ENCODE peak calls at places on chromosomes 13 and 19, in eight cellular contexts. F is B cell, M is omental fat pad, C is PC-9, U is AG04450, D is endothelial cell, Y is lung, J is A549. V is an unnamed sample.

GRCh38 chr13:41603917-41604316 is 146.6 kb downstream of the RGCC start:
- DNase-seq in J (peak; percentile 8), D (no peak), Y (no peak), C (peak; percentile 70), M (no peak), U (no peak), F (no peak), V (no peak)

GRCh38 chr19:16423891-16424290 is 47.9 kb downstream of the EPS15L1 start:
- DNase-seq in F (no peak), D (no peak), U (no peak), M (no peak), C (peak; percentile 30), Y (no peak), J (no peak), V (no peak)

GRCh38 chr19:6278740-6279619 is 795 bp downstream of the MLLT1 start:
- DNase-seq in F (no peak), U (no peak), C (no peak), Y (no peak), J (no peak), M (no peak), D (no peak), V (peak; percentile 34)

GRCh38 chr13:75873499-75873898 is 237.4 kb downstream of the LMO7 start:
- DNase-seq in Y (no peak), U (no peak), D (no peak), F (no peak), M (no peak), C (no peak), J (no peak), V (no peak)

GRCh38 chr13:107370036-107370785 is 802.3 kb upstream of the ARGLU1 start:
- DNase-seq in C (no peak), J (no peak), M (no peak), F (no peak), Y (no peak), U (peak; percentile 59), D (no peak), V (no peak)

GRCh38 chr13:40780822-40781401 is 8.5 kb upstream of the SLC25A15 start:
- DNase-seq in M (no peak), U (no peak), D (no peak), J (no peak), Y (no peak), F (no peak), C (no peak), V (no peak)

GRCh38 chr13:61777281-61777680 is 361.6 kb upstream of the PCDH20 start:
- DNase-seq in U (no peak), D (no peak), J (no peak), M (no peak), Y (no peak), C (no peak), F (no peak), V (no peak)

GRCh38 chr19:30315159-30315558 is 57.0 kb upstream of the ZNF536 start:
- DNase-seq in Y (no peak), J (no peak), C (no peak), U (no peak), D (no peak), F (no peak), M (no peak), V (no peak)

GRCh38 chr13:19957320-19958118 is 1.0 kb upstream of the ZMYM2 start:
- DNase-seq in U (peak; percentile 8), C (peak; percentile 49), D (peak; percentile 75), Y (peak; percentile 81), F (peak; percentile 88), J (peak; percentile 58), M (peak; percentile 65), V (peak; percentile 65)

GRCh38 chr19:39296906-39297305 is 699 bp downstream of the IFNL1 start:
- DNase-seq in U (no peak), D (no peak), F (no peak), J (no peak), M (no peak), C (no peak), Y (no peak), V (no peak)

GRCh38 chr19:54439174-54439851 is 9.7 kb upstream of the LENG8 start:
- DNase-seq in F (no peak), D (peak; percentile 66), U (no peak), J (peak; percentile 69), Y (no peak), M (no peak), C (peak; percentile 61), V (no peak)

GRCh38 chr13:72960541-72960940 is 98.3 kb upstream of the KLF5 start:
- DNase-seq in Y (no peak), F (no peak), M (no peak), J (no peak), U (no peak), D (no peak), C (peak; percentile 88), V (no peak)

GRCh38 chr19:11279505-11280236 is 16.3 kb upstream of the TSPAN16 start:
- DNase-seq in M (no peak), J (no peak), D (no peak), C (no peak), F (no peak), U (no peak), Y (no peak), V (no peak)

GRCh38 chr19:389246-389934 is 19.6 kb downstream of the C2CD4C start:
- DNase-seq in Y (no peak), M (peak; percentile 12), U (no peak), F (no peak), J (no peak), D (no peak), C (no peak), V (no peak)

GRCh38 chr13:45398862-45399261 is 19.3 kb downstream of the SLC25A30 start:
- DNase-seq in F (no peak), Y (no peak), C (no peak), J (no peak), D (no peak), U (no peak), M (no peak), V (no peak)

GRCh38 chr13:47287291-47287751 is 390.5 kb upstream of the HTR2A start:
- DNase-seq in D (no peak), J (no peak), M (no peak), U (peak; percentile 29), F (no peak), C (no peak), Y (no peak), V (no peak)

GRCh38 chr13:107582171-107582570 is 633.2 kb downstream of the LIG4 start:
- DNase-seq in Y (no peak), D (no peak), F (no peak), U (no peak), C (no peak), M (no peak), J (no peak), V (no peak)

GRCh38 chr19:33374406-33374703 is 846 bp downstream of the CEBPG start:
- DNase-seq in U (no peak), D (no peak), F (no peak), Y (no peak), M (no peak), C (no peak), J (no peak), V (no peak)

GRCh38 chr19:40549007-40549708 is 27.5 kb upstream of the SHKBP1 start:
- DNase-seq in D (peak; percentile 84), C (no peak), F (peak; percentile 57), Y (peak; percentile 58), U (peak; percentile 6), J (peak; percentile 92), M (peak; percentile 40), V (peak; percentile 46)

GRCh38 chr19:12400618-12401502 is at the start of gene ZNF799:
- DNase-seq in F (peak; percentile 91), D (peak; percentile 88), M (peak; percentile 93), U (peak; percentile 79), C (peak; percentile 97), Y (peak; percentile 99), J (peak; percentile 51), V (peak; percentile 75)
- TF ChIP-seq CTCF in F (no peak), D (no peak), M (no peak), U (no peak), C (no peak), Y (no peak), J (no peak), V (no peak)

DNA sequence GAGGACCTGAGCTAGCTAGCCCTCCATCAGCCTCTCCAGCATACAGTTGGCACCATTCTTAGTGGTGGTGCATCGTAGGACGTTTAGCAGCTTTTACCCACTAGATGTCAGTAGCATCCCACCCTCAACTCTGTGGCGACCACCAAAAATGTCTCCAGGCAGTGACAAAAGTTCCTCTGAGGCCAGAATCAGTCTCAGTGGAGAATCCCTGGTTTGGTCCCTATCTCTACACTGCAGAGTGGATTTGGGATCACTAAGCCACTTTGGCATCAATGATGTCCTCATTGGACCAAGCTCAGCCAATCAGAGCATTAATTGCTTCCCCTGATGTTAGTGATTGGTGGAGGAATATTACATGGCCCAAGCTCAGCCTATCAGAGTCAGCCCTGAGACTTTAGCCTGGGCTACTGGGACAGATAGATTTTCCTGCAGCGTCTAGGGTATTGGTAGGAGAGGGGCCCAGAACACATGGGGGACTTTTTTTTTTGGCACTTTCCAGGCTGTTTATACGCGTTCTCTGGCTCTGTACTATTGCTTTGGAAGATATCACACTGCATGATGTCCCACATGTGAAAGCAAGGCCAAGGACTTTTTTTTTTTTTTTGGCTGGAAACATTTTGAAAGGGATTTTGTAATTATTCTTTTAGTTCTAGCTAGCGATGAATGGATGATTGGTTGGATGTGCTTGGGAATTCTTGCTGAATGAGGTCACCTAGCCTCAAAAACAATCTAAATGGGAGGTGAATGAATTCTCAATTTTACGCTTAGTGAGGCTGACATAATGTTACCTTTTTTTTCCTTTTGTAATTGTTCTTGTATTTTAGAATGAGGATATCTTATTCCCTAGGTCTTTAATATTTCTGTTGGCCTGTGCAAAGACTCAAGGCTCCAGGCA is 7.0 kb downstream of the TMEM221 start:
- DNase-seq in J (no peak), Y (no peak), D (peak; percentile 40), U (no peak), C (peak; percentile 57), F (no peak), M (no peak), V (no peak)
- TF ChIP-seq CTCF in J (peak; percentile 35), Y (no peak), D (no peak), U (peak; percentile 36), C (peak; percentile 68), F (peak; percentile 18), M (no peak), V (peak; percentile 43)

DNA sequence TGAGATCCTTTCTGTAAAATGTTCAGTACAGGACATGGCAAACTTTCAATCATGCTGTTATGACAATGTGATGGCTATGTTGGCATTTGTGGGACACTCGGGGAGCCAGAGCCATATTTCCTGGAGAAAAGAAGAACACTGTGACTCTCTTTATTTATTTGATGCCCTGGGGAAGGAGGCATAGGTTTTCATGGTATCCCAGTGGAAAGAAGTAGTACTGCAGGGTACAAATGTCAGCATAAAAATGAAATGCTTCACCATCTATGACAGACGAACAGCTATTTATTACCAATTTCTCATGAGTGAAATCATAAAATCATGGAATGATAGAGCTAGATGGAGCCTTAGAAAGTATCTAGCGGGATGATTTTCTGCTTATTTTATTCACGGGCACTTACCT is 217.1 kb downstream of the COL4A1 start:
- DNase-seq in J (no peak), D (no peak), M (no peak), F (no peak), U (no peak), Y (no peak), C (no peak), V (no peak)
- TF ChIP-seq CTCF in J (no peak), D (peak; percentile 70), M (no peak), F (no peak), U (peak; percentile 43), Y (no peak), C (peak; percentile 57), V (no peak)

DNA sequence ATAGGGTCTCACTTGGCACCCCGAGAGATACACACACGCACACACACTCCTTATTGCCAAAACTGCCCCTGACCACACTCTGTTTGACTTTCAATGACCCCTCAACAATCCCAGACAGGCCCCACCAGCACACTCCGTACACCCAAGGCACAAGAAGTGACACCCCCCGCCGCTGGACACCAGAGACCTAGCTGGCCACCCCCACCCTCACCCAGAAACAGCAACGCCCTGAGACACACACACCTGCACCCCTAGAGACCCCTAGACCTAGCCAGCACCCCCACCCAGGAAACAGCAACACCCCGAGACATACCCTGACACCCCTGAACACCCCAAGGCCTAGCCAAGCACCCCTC is 1.1 kb upstream of the PTGER1 start:
- DNase-seq in Y (no peak), U (no peak), C (no peak), M (no peak), F (no peak), J (no peak), D (no peak), V (no peak)
- TF ChIP-seq CTCF in Y (no peak), U (no peak), C (no peak), M (no peak), F (no peak), J (no peak), D (no peak), V (no peak)

V was measured in natural killer cell.